ENCODE peak calls at places on chromosomes 5 and 9, in four cellular contexts. One of them, this sample, is unnamed.

GRCh38 chr5:134555889-134556311 is 30.4 kb downstream of the JADE2 start:
- DNase-seq in bronchial epithelial cell: peak
- DNase-seq in stimulated activated CD4-positive, alpha-beta T cell treated with anti-CD3 and anti-CD28 coated beads, Interleukin-4, amount 100 ng/mL, for 1 hour: peak
- DNase-seq in OCI-LY7: peak
- DNase-seq in this sample: peak

GRCh38 chr9:125521462-125522327 is 185.3 kb downstream of the MAPKAP1 start:
- DNase-seq in bronchial epithelial cell: peak
- DNase-seq in stimulated activated CD4-positive, alpha-beta T cell treated with anti-CD3 and anti-CD28 coated beads, Interleukin-4, amount 100 ng/mL, for 1 hour: no peak
- DNase-seq in OCI-LY7: peak
- DNase-seq in this sample: peak

GRCh38 chr9:89690334-89690912 is 85.6 kb downstream of the GADD45G start:
- DNase-seq in bronchial epithelial cell: peak
- DNase-seq in stimulated activated CD4-positive, alpha-beta T cell treated with anti-CD3 and anti-CD28 coated beads, Interleukin-4, amount 100 ng/mL, for 1 hour: no peak
- DNase-seq in OCI-LY7: no peak
- DNase-seq in this sample: no peak

GRCh38 chr9:2220036-2220435 is 204.9 kb downstream of the SMARCA2 start:
- DNase-seq in bronchial epithelial cell: no peak
- DNase-seq in stimulated activated CD4-positive, alpha-beta T cell treated with anti-CD3 and anti-CD28 coated beads, Interleukin-4, amount 100 ng/mL, for 1 hour: no peak
- DNase-seq in OCI-LY7: no peak
- DNase-seq in this sample: no peak

GRCh38 chr9:23824241-23825142 is 1.5 kb downstream of the ELAVL2 start:
- DNase-seq in bronchial epithelial cell: peak
- DNase-seq in stimulated activated CD4-positive, alpha-beta T cell treated with anti-CD3 and anti-CD28 coated beads, Interleukin-4, amount 100 ng/mL, for 1 hour: no peak
- DNase-seq in OCI-LY7: no peak
- DNase-seq in this sample: no peak

GRCh38 chr5:106241409-106241808 is 1429.3 kb downstream of the EFNA5 start:
- DNase-seq in bronchial epithelial cell: peak
- DNase-seq in stimulated activated CD4-positive, alpha-beta T cell treated with anti-CD3 and anti-CD28 coated beads, Interleukin-4, amount 100 ng/mL, for 1 hour: no peak
- DNase-seq in OCI-LY7: no peak
- DNase-seq in this sample: no peak

GRCh38 chr9:130938652-130939404 is at the start of gene FIBCD1:
- DNase-seq in bronchial epithelial cell: no peak
- DNase-seq in stimulated activated CD4-positive, alpha-beta T cell treated with anti-CD3 and anti-CD28 coated beads, Interleukin-4, amount 100 ng/mL, for 1 hour: no peak
- DNase-seq in OCI-LY7: peak
- DNase-seq in this sample: no peak

GRCh38 chr5:67831081-67831480 is 384.5 kb upstream of the PIK3R1 start:
- DNase-seq in bronchial epithelial cell: no peak
- DNase-seq in stimulated activated CD4-positive, alpha-beta T cell treated with anti-CD3 and anti-CD28 coated beads, Interleukin-4, amount 100 ng/mL, for 1 hour: no peak
- DNase-seq in OCI-LY7: no peak
- DNase-seq in this sample: no peak

GRCh38 chr5:151181818-151182217 is 24.2 kb upstream of the ANXA6 start:
- DNase-seq in bronchial epithelial cell: no peak
- DNase-seq in stimulated activated CD4-positive, alpha-beta T cell treated with anti-CD3 and anti-CD28 coated beads, Interleukin-4, amount 100 ng/mL, for 1 hour: no peak
- DNase-seq in OCI-LY7: no peak
- DNase-seq in this sample: no peak

GRCh38 chr9:18422296-18423036 is 51.5 kb upstream of the ADAMTSL1 start:
- DNase-seq in bronchial epithelial cell: no peak
- DNase-seq in stimulated activated CD4-positive, alpha-beta T cell treated with anti-CD3 and anti-CD28 coated beads, Interleukin-4, amount 100 ng/mL, for 1 hour: no peak
- DNase-seq in OCI-LY7: no peak
- DNase-seq in this sample: no peak

GRCh38 chr5:156219483-156219882 is 107.5 kb upstream of the SGCD start:
- DNase-seq in bronchial epithelial cell: no peak
- DNase-seq in stimulated activated CD4-positive, alpha-beta T cell treated with anti-CD3 and anti-CD28 coated beads, Interleukin-4, amount 100 ng/mL, for 1 hour: no peak
- DNase-seq in OCI-LY7: no peak
- DNase-seq in this sample: no peak

GRCh38 chr5:3661755-3662296 is 66.2 kb downstream of the IRX1 start:
- DNase-seq in bronchial epithelial cell: no peak
- DNase-seq in stimulated activated CD4-positive, alpha-beta T cell treated with anti-CD3 and anti-CD28 coated beads, Interleukin-4, amount 100 ng/mL, for 1 hour: no peak
- DNase-seq in OCI-LY7: no peak
- DNase-seq in this sample: no peak

GRCh38 chr5:75055727-75056144 is 3.4 kb upstream of the GCNT4 start:
- DNase-seq in bronchial epithelial cell: no peak
- DNase-seq in stimulated activated CD4-positive, alpha-beta T cell treated with anti-CD3 and anti-CD28 coated beads, Interleukin-4, amount 100 ng/mL, for 1 hour: no peak
- DNase-seq in OCI-LY7: no peak
- DNase-seq in this sample: no peak

GRCh38 chr9:127450170-127450830 is 906 bp downstream of the RPL12 start:
- DNase-seq in bronchial epithelial cell: no peak
- DNase-seq in stimulated activated CD4-positive, alpha-beta T cell treated with anti-CD3 and anti-CD28 coated beads, Interleukin-4, amount 100 ng/mL, for 1 hour: no peak
- DNase-seq in OCI-LY7: peak
- DNase-seq in this sample: no peak

GRCh38 chr5:55983986-55984385 is 10.8 kb downstream of the IL6ST start:
- DNase-seq in bronchial epithelial cell: no peak
- DNase-seq in stimulated activated CD4-positive, alpha-beta T cell treated with anti-CD3 and anti-CD28 coated beads, Interleukin-4, amount 100 ng/mL, for 1 hour: no peak
- DNase-seq in OCI-LY7: no peak
- DNase-seq in this sample: no peak

GRCh38 chr5:180291234-180291940 is 496 bp downstream of the MAPK9 start:
- DNase-seq in bronchial epithelial cell: no peak
- DNase-seq in stimulated activated CD4-positive, alpha-beta T cell treated with anti-CD3 and anti-CD28 coated beads, Interleukin-4, amount 100 ng/mL, for 1 hour: no peak
- DNase-seq in OCI-LY7: peak
- DNase-seq in this sample: no peak

This sample was measured in activated naive CD4-positive, alpha-beta T cell treated with anti-CD3 and anti-CD28 coated beads, Interleukin-2, amount 50 U/mL, for 16 hours.